ENCODE peak calls at places on chromosomes 7 and 10, in seven cellular contexts. A is coronary artery, E is BJ, Y is IMR-90, K is SK-N-SH, O is lower lobe of right lung, C is tibial artery. W is an unnamed sample.

GRCh38 chr7:72751978-72752377 is 76.0 kb downstream of the TYW1B start:
- DNase-seq in A (no peak), K (peak), Y (no peak), O (no peak), E (no peak), C (no peak), W (no peak)

GRCh38 chr10:131726460-131726861 is 174.3 kb upstream of the PPP2R2D start:
- DNase-seq in K (peak), C (peak), O (peak), E (no peak), Y (no peak), A (peak), W (no peak)

GRCh38 chr7:102264367-102264891 is 22.2 kb upstream of the SH2B2 start:
- DNase-seq in C (no peak), O (no peak), K (no peak), Y (peak), A (no peak), E (no peak), W (peak)

GRCh38 chr7:159061209-159061608 is 83.5 kb downstream of the VIPR2 start:
- DNase-seq in A (no peak), C (no peak), O (no peak), K (no peak), E (no peak), Y (no peak), W (no peak)

GRCh38 chr10:8060010-8060703 is 5.7 kb downstream of the GATA3 start:
- DNase-seq in K (no peak), A (no peak), Y (peak), C (no peak), E (peak), O (no peak), W (peak)

GRCh38 chr10:15223174-15223573 is 54.7 kb upstream of the NMT2 start:
- DNase-seq in E (no peak), O (no peak), K (no peak), C (no peak), A (no peak), Y (peak), W (peak)

GRCh38 chr10:75143353-75143752 is 31.9 kb downstream of the SAMD8 start:
- DNase-seq in E (no peak), Y (peak), A (no peak), K (no peak), C (no peak), O (no peak), W (peak)

GRCh38 chr10:115503546-115503945 is 410.4 kb downstream of the ATRNL1 start:
- DNase-seq in C (no peak), A (no peak), O (no peak), K (no peak), E (no peak), Y (no peak), W (no peak)

GRCh38 chr7:18975689-18976280 is 141.7 kb downstream of the TWIST1 start:
- DNase-seq in A (peak), O (no peak), Y (no peak), C (no peak), E (no peak), K (no peak), W (no peak)

GRCh38 chr7:106717997-106718871 is 57.3 kb upstream of the CCDC71L start:
- DNase-seq in A (no peak), E (peak), O (no peak), K (peak), C (peak), Y (peak), W (peak)

GRCh38 chr7:21850531-21851285 is 95.0 kb downstream of the CDCA7L start:
- DNase-seq in Y (peak), C (no peak), E (peak), A (no peak), O (no peak), K (no peak), W (peak)

GRCh38 chr7:131604841-131605279 is 48.4 kb upstream of the PODXL start:
- DNase-seq in C (no peak), K (no peak), O (no peak), A (no peak), Y (peak), E (peak), W (peak)

GRCh38 chr7:40839881-40840280 is 705.1 kb downstream of the SUGCT start:
- DNase-seq in A (no peak), K (no peak), C (no peak), O (no peak), Y (peak), E (no peak), W (no peak)

GRCh38 chr10:100501423-100501822 is 18.2 kb downstream of the SEC31B start:
- DNase-seq in K (no peak), C (no peak), Y (peak), E (no peak), O (no peak), A (no peak), W (peak)

GRCh38 chr7:91973632-91974031 is 33.0 kb downstream of the AKAP9 start:
- DNase-seq in K (no peak), Y (no peak), E (no peak), O (no peak), A (no peak), C (no peak), W (no peak)

GRCh38 chr7:54946764-54947163 is 72.1 kb upstream of the EGFR start:
- DNase-seq in O (no peak), C (no peak), E (no peak), Y (no peak), A (no peak), K (no peak), W (no peak)

GRCh38 chr7:115709664-115710063 is 320.9 kb downstream of the TFEC start:
- DNase-seq in O (no peak), E (no peak), Y (no peak), K (no peak), A (no peak), C (no peak), W (no peak)

GRCh38 chr7:133313575-133313974 is 60.7 kb downstream of the EXOC4 start:
- DNase-seq in C (no peak), E (no peak), A (no peak), Y (no peak), K (no peak), O (no peak), W (no peak)

GRCh38 chr10:71433983-71434744 is 37.4 kb downstream of the CDH23 start:
- DNase-seq in K (peak), C (no peak), O (no peak), A (peak), E (no peak), Y (no peak), W (no peak)

GRCh38 chr7:96359876-96360275 is 38.0 kb upstream of the SLC25A13 start:
- DNase-seq in O (no peak), C (no peak), A (no peak), Y (no peak), E (no peak), K (no peak), W (no peak)

GRCh38 chr10:47311193-47311899 is 10.9 kb upstream of the GDF2 start:
- DNase-seq in C (no peak), Y (no peak), O (no peak), K (no peak), E (no peak), A (no peak), W (no peak)

GRCh38 chr10:77267703-77268630 is 369.6 kb downstream of the KCNMA1 start:
- DNase-seq in Y (peak), E (no peak), O (no peak), K (no peak), C (no peak), A (no peak), W (no peak)

GRCh38 chr7:36039671-36040070 is 113.4 kb upstream of the EEPD1 start:
- DNase-seq in C (no peak), E (no peak), K (no peak), A (no peak), Y (no peak), O (no peak), W (no peak)

GRCh38 chr7:22726849-22727792 is at the start of gene IL6:
- DNase-seq in K (peak), O (peak), E (peak), Y (peak), C (peak), A (peak), W (peak)

GRCh38 chr7:7173956-7174632 is 8.2 kb upstream of the C1GALT1 start:
- DNase-seq in E (no peak), A (no peak), C (no peak), Y (no peak), K (no peak), O (no peak), W (no peak)

GRCh38 chr7:147678943-147679342 is 911.6 kb upstream of the C7orf33 start:
- DNase-seq in E (no peak), Y (no peak), O (no peak), K (no peak), C (no peak), A (no peak), W (no peak)

GRCh38 chr7:33471636-33472242 is 342.4 kb downstream of the BBS9 start:
- DNase-seq in K (no peak), Y (no peak), C (no peak), E (no peak), A (no peak), O (no peak), W (no peak)

GRCh38 chr10:85152488-85152887 is 824.1 kb downstream of the CCSER2 start:
- DNase-seq in A (no peak), Y (no peak), O (no peak), C (no peak), E (no peak), K (no peak), W (no peak)

GRCh38 chr10:77890097-77890496 is 36.5 kb downstream of the DLG5 start:
- DNase-seq in A (no peak), O (no peak), K (no peak), E (no peak), C (no peak), Y (no peak), W (no peak)

GRCh38 chr7:116730097-116731018 is 58.4 kb downstream of the MET start:
- DNase-seq in A (no peak), E (no peak), C (no peak), Y (no peak), O (no peak), K (no peak), W (no peak)

GRCh38 chr7:1538544-1539345 is 8.2 kb downstream of the MAFK start:
- DNase-seq in K (peak), O (no peak), E (no peak), C (no peak), Y (no peak), A (no peak), W (no peak)

GRCh38 chr7:116583653-116584052 is 58.8 kb downstream of the CAV1 start:
- DNase-seq in K (no peak), C (no peak), Y (no peak), O (no peak), E (no peak), A (no peak), W (no peak)

GRCh38 chr7:67361150-67361549 is 364.5 kb downstream of the TYW1 start:
- DNase-seq in O (no peak), A (no peak), K (no peak), C (no peak), Y (no peak), E (no peak), W (no peak)

GRCh38 chr10:110208614-110209398 is 1.4 kb downstream of the MXI1 start:
- DNase-seq in O (no peak), A (peak), C (peak), Y (peak), K (peak), E (no peak), W (peak)

GRCh38 chr10:119176166-119176565 is 2.4 kb downstream of the PRDX3 start:
- DNase-seq in A (no peak), E (no peak), K (no peak), O (no peak), Y (no peak), C (no peak), W (no peak)

GRCh38 chr10:89478739-89479116 is 56.7 kb downstream of the SLC16A12 start:
- DNase-seq in E (no peak), C (no peak), O (no peak), A (no peak), K (no peak), Y (peak), W (peak)

GRCh38 chr7:12146813-12147212 is 64.3 kb upstream of the TMEM106B start:
- DNase-seq in E (no peak), Y (no peak), C (no peak), O (no peak), K (no peak), A (no peak), W (no peak)

GRCh38 chr10:485776-486572 is 203.5 kb downstream of the DIP2C start:
- DNase-seq in E (no peak), O (no peak), A (peak), C (no peak), K (peak), Y (no peak), W (peak)

GRCh38 chr7:99404235-99404976 is 4.0 kb downstream of the PDAP1 start:
- DNase-seq in C (no peak), K (no peak), E (no peak), Y (peak), O (no peak), A (no peak), W (peak)

GRCh38 chr7:99404977-99405320 is 3.4 kb downstream of the PDAP1 start:
- DNase-seq in K (no peak), C (no peak), A (no peak), Y (no peak), E (no peak), O (no peak), W (no peak)

GRCh38 chr7:99408347-99409191 is at the start of the genes BUD31 and PDAP1:
- DNase-seq in Y (peak), A (peak), K (peak), C (peak), O (peak), E (peak), W (peak)

GRCh38 chr7:99407849-99408346 is 499 bp downstream of the PDAP1 start:
- DNase-seq in C (peak), E (peak), O (no peak), K (peak), A (peak), Y (peak), W (peak)

GRCh38 chr7:99406557-99406956 is 1.8 kb downstream of the PDAP1 start:
- DNase-seq in Y (no peak), K (no peak), E (no peak), C (no peak), A (no peak), O (no peak), W (no peak)
- H3K4me3 ChIP-seq in Y (no peak), K (peak), E (no peak), C (no peak), A (no peak), O (no peak), W (no peak)

GRCh38 chr10:28891058-28891713 is 213.9 kb downstream of the BAMBI start:
- DNase-seq in O (no peak), A (no peak), C (no peak), K (no peak), Y (no peak), E (no peak), W (no peak)
- TF ChIP-seq CTCF in O (no peak), A (no peak), C (no peak), K (no peak), Y (no peak), E (no peak), W (no peak)

DNA sequence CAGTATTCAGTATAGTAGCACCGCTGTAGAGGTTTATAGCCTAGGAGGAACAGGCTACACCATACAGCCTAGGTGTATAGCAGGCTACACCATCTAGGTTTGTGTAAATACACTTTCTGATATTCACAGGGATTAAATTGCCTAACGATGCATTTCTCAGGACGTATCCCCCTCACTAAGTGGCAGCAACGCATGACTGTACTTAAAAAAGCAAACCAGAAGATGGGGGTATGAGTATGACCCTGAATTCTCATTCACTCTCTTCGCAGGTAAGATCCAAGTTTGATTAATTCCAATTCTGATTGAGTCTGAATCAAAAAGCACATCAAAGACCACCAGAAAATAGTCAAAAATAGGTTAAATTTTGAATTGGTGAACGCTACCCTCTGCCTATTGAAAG is 972 bp downstream of the ORC5 start:
- DNase-seq in K (peak), O (no peak), A (no peak), C (no peak), E (no peak), Y (no peak), W (peak)
- H3K4me3 ChIP-seq in K (peak), O (peak), A (peak), C (peak), E (peak), Y (peak), W (peak)

DNA sequence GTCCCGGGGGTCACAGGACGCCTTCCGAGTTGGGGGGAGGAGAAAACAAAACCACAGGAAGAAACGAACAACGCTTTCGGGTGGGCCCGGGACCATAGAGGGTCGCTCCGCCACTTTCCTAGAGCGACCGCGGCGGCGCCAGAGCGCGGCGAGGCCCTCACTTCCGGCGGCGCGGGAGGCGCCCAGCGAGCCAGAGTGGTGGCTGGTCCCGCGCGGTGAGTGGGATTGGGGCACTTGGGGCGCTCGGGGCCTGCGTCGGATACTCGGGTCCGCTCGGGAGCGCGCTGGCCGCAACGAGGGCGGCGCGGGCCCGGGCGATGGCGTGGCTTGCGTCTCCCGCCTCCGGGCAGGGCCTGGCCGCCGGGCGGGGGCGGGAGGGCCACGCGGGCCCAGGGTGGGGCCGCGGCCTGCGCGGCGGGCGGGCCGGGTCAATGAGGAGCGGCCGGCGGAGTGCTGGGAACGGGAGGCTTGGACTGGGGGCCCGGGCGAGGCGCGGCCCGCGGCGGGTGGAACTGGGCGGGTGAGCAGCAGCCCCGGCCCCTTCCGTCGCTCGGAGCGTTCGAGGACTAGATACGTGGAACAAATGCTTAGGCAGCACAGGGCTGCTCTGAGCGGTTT is at the start of gene ZNF22:
- DNase-seq in K (peak), Y (peak), C (peak), O (peak), E (no peak), A (peak), W (peak)
- TF ChIP-seq CTCF in K (no peak), Y (peak), C (no peak), O (peak), E (peak), A (no peak), W (no peak)

GRCh38 chr7:4794591-4795350 is 19.3 kb downstream of the AP5Z1 start:
- DNase-seq in Y (no peak), K (no peak), C (no peak), E (no peak), A (no peak), O (no peak), W (no peak)

GRCh38 chr7:4791101-4791737 is 15.8 kb downstream of the AP5Z1 start:
- DNase-seq in C (no peak), K (no peak), E (no peak), Y (no peak), A (no peak), O (peak), W (no peak)

GRCh38 chr7:4790516-4790991 is 15.1 kb downstream of the AP5Z1 start:
- DNase-seq in C (no peak), K (no peak), O (no peak), A (no peak), Y (no peak), E (no peak), W (no peak)

GRCh38 chr7:4791738-4792536 is 16.5 kb downstream of the AP5Z1 start:
- DNase-seq in O (peak), E (no peak), K (peak), C (peak), A (no peak), Y (peak), W (peak)

DNA sequence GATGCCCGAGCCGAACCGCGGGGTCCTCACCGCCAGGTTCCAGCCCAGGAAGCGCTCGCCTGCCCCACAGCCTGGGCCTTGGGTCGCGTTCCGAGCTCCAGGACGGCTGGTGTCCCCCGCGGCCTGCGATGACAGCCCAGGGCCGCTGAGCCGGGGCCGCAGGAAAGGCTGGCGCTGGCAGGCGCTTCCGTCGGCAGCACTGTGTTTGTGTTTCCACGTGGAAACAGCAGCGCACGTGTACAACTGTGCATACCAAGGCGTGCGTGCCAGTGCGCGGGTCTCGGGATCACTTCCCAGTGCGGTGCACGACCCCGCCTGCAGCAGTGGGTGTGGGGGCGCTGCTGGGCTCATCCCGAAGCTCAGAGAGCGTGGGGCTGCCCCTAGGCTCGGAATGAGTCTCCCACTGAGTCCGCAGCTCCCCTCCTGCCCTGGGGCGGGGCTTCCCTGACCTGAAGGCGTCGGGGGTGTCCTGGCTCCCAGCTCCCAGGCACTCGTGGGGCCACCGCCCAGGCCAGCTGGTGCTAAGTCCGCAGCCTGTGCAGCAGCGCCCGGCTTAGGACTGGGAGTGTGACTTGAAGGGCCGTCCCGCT is 17.2 kb downstream of the AP5Z1 start:
- DNase-seq in A (no peak), K (no peak), Y (no peak), O (peak), C (no peak), E (no peak), W (peak)
- H3K4me3 ChIP-seq in A (peak), K (no peak), Y (no peak), O (peak), C (peak), E (no peak), W (no peak)

GRCh38 chr10:60444494-60445064 is 54.9 kb upstream of the ANK3 start:
- DNase-seq in Y (peak), O (no peak), C (no peak), K (no peak), E (no peak), A (no peak), W (no peak)
- TF ChIP-seq CTCF in Y (peak), O (peak), C (peak), K (peak), E (peak), A (peak), W (peak)

GRCh38 chr10:37246637-37247036 is 121.2 kb downstream of the ANKRD30A start:
- DNase-seq in C (no peak), O (no peak), Y (no peak), K (no peak), A (no peak), E (no peak), W (no peak)
- H3K4me3 ChIP-seq in C (no peak), O (no peak), Y (no peak), K (no peak), A (no peak), E (no peak), W (no peak)

GRCh38 chr10:116691079-116691398 is 51.3 kb downstream of the HSPA12A start:
- DNase-seq in E (no peak), O (no peak), A (no peak), C (no peak), Y (no peak), K (no peak), W (no peak)

GRCh38 chr10:116691544-116692126 is 50.7 kb downstream of the HSPA12A start:
- DNase-seq in A (no peak), C (no peak), E (no peak), Y (no peak), K (no peak), O (no peak), W (no peak)

GRCh38 chr10:116689096-116689495 is 53.3 kb downstream of the HSPA12A start:
- DNase-seq in C (no peak), K (no peak), O (no peak), Y (no peak), A (no peak), E (no peak), W (no peak)

GRCh38 chr10:116689744-116690143 is 52.6 kb downstream of the HSPA12A start:
- DNase-seq in E (no peak), O (no peak), C (no peak), K (no peak), A (no peak), Y (no peak), W (no peak)

GRCh38 chr10:116690356-116691078 is 51.8 kb downstream of the HSPA12A start:
- DNase-seq in E (no peak), C (no peak), A (no peak), Y (peak), O (no peak), K (no peak), W (no peak)
- TF ChIP-seq CTCF in E (no peak), C (peak), A (peak), Y (peak), O (peak), K (no peak), W (no peak)

GRCh38 chr10:92901819-92902234 is 53.5 kb downstream of the EXOC6 start:
- DNase-seq in O (no peak), A (no peak), Y (no peak), E (no peak), K (no peak), C (no peak), W (no peak)
- H3K4me3 ChIP-seq in O (no peak), A (no peak), Y (no peak), E (no peak), K (no peak), C (no peak), W (no peak)